ENCODE peak calls at places on chromosomes 4 and X, in four cellular contexts. W is ureter, P is T-helper 1 cell, A is thoracic aorta. H is an unnamed sample.

GRCh38 chrX:10235851-10236250 is 79.1 kb downstream of the CLCN4 start:
- DNase-seq in W (no peak), P (no peak), A (no peak), H (no peak)

GRCh38 chr4:173254646-173255045 is 79.5 kb downstream of the HMGB2 start:
- DNase-seq in W (no peak), P (no peak), A (no peak), H (no peak)

GRCh38 chr4:88054909-88055308 is 47.5 kb downstream of the PKD2 start:
- DNase-seq in W (no peak), P (no peak), A (no peak), H (peak)

GRCh38 chr4:142696334-142697122 is 149.6 kb downstream of the INPP4B start:
- DNase-seq in W (no peak), P (no peak), A (no peak), H (no peak)

GRCh38 chr4:3873446-3874415 is 107.5 kb downstream of the ADRA2C start:
- DNase-seq in W (no peak), P (no peak), A (no peak), H (no peak)

GRCh38 chrX:37076983-37077382 is 68.8 kb downstream of the FAM47C start:
- DNase-seq in W (no peak), P (no peak), A (no peak), H (no peak)

GRCh38 chrX:37958493-37959211 is 47.7 kb upstream of the SYTL5 start:
- DNase-seq in W (no peak), P (no peak), A (no peak), H (no peak)

GRCh38 chr4:185713272-185713671 is 98.7 kb downstream of the SORBS2 start:
- DNase-seq in W (no peak), P (no peak), A (no peak), H (no peak)

GRCh38 chr4:176601156-176601555 is 191.6 kb downstream of the VEGFC start:
- DNase-seq in W (no peak), P (no peak), A (no peak), H (no peak)

GRCh38 chr4:188660796-188661195 is 521.6 kb downstream of the TRIML1 start:
- DNase-seq in W (no peak), P (no peak), A (no peak), H (no peak)

GRCh38 chr4:164446516-164446915 is 307.4 kb upstream of the SMIM31 start:
- DNase-seq in W (no peak), P (no peak), A (no peak), H (no peak)

GRCh38 chrX:40100141-40100536 is 2.4 kb upstream of the BCOR start:
- DNase-seq in W (no peak), P (no peak), A (no peak), H (no peak)

GRCh38 chr4:38090450-38091246 is 130.4 kb downstream of the PTTG2 start:
- DNase-seq in W (no peak), P (no peak), A (no peak), H (no peak)

GRCh38 chrX:23802431-23802830 is 19.5 kb downstream of the SAT1 start:
- DNase-seq in W (no peak), P (no peak), A (no peak), H (no peak)

GRCh38 chr4:94452476-94453300 is 946 bp downstream of the PDLIM5 start:
- DNase-seq in W (peak), P (no peak), A (peak), H (peak)

GRCh38 chr4:177380730-177381287 is 61.4 kb downstream of the AGA start:
- DNase-seq in W (no peak), P (no peak), A (no peak), H (no peak)

GRCh38 chrX:108464604-108465003 is 25.0 kb downstream of the COL4A5 start:
- DNase-seq in W (no peak), P (no peak), A (no peak), H (no peak)

GRCh38 chr4:158079661-158080060 is 93.2 kb downstream of the GASK1B start:
- DNase-seq in W (no peak), P (no peak), A (no peak), H (no peak)

GRCh38 chr4:8542776-8543525 is 37.2 kb upstream of the GPR78 start:
- DNase-seq in W (no peak), P (no peak), A (no peak), H (no peak)

GRCh38 chrX:151988706-151989299 is 14.3 kb upstream of the GABRE start:
- DNase-seq in W (no peak), P (no peak), A (no peak), H (no peak)

GRCh38 chr4:184267206-184267608 is 49.5 kb upstream of the ENPP6 start:
- DNase-seq in W (no peak), P (no peak), A (no peak), H (no peak)

GRCh38 chr4:53899544-53900274 is 164.7 kb downstream of the CHIC2 start:
- DNase-seq in W (no peak), P (no peak), A (no peak), H (no peak)

GRCh38 chrX:17488036-17488435 is 113.0 kb downstream of the NHS start:
- DNase-seq in W (no peak), P (no peak), A (no peak), H (no peak)

GRCh38 chr4:124631760-124632159 is 80.8 kb downstream of the ANKRD50 start:
- DNase-seq in W (peak), P (no peak), A (peak), H (peak)

GRCh38 chrX:4263005-4263404 is 549.6 kb upstream of the PRKX start:
- DNase-seq in W (no peak), P (no peak), A (no peak), H (no peak)

GRCh38 chr4:184424993-184425758 is 49.2 kb downstream of the IRF2 start:
- DNase-seq in W (peak), P (no peak), A (no peak), H (no peak)

GRCh38 chr4:114606240-114606639 is 7.6 kb downstream of the UGT8 start:
- DNase-seq in W (no peak), P (no peak), A (no peak), H (no peak)

GRCh38 chr4:140135529-140136021 is 18.4 kb downstream of the MAML3 start:
- DNase-seq in W (peak), P (no peak), A (peak), H (no peak)

GRCh38 chrX:110403839-110404238 is 45.2 kb downstream of the RTL9 start:
- DNase-seq in W (no peak), P (no peak), A (no peak), H (no peak)

GRCh38 chrX:39140581-39140980 is 339.3 kb downstream of the MID1IP1 start:
- DNase-seq in W (no peak), P (no peak), A (no peak), H (no peak)

GRCh38 chrX:100975212-100975611 is 5.7 kb downstream of the ARL13A start:
- DNase-seq in W (no peak), P (no peak), A (no peak), H (no peak)

GRCh38 chr4:103370336-103370735 is 172.2 kb upstream of the CENPE start:
- DNase-seq in W (no peak), P (no peak), A (no peak), H (no peak)

GRCh38 chrX:17559728-17560379 is 177.4 kb upstream of the SCML1 start:
- DNase-seq in W (peak), P (no peak), A (no peak), H (no peak)